ENCODE peak calls at places on chromosomes 12 and 14, in five cellular contexts. B is effector memory CD4-positive, alpha-beta T cell; M is upper lobe of left lung; R is fibroblast of pulmonary artery; K is fibroblast of the aortic adventitia. C is an unnamed sample.

GRCh38 chr12:17030338-17030737 is 424.4 kb upstream of the LMO3 start:
- DNase-seq in B (no peak), M (no peak), R (no peak), K (no peak), C (no peak)

GRCh38 chr14:66037361-66037760 is 448.8 kb upstream of the CCDC196 start:
- DNase-seq in B (no peak), M (no peak), R (peak), K (peak), C (no peak)

GRCh38 chr14:74945261-74945851 is 10.0 kb downstream of the PGF start:
- DNase-seq in B (no peak), M (no peak), R (no peak), K (peak), C (no peak)

GRCh38 chr12:40566246-40566645 is 126.0 kb upstream of the CNTN1 start:
- DNase-seq in B (no peak), M (no peak), R (no peak), K (no peak), C (no peak)

GRCh38 chr12:122137229-122137628 is 36.8 kb downstream of the IL31 start:
- DNase-seq in B (no peak), M (no peak), R (no peak), K (no peak), C (no peak)

GRCh38 chr14:69460093-69460701 is 24.3 kb upstream of the PLEKHD1 start:
- DNase-seq in B (peak), M (peak), R (peak), K (peak), C (peak)

GRCh38 chr12:123131879-123132402 is 18.9 kb downstream of the PITPNM2 start:
- DNase-seq in B (no peak), M (peak), R (no peak), K (no peak), C (no peak)

GRCh38 chr14:81414123-81414522 is 14.0 kb upstream of the STON2 start:
- DNase-seq in B (no peak), M (no peak), R (no peak), K (no peak), C (no peak)

GRCh38 chr14:50040401-50040775 is 76.0 kb downstream of the VCPKMT start:
- DNase-seq in B (peak), M (no peak), R (peak), K (peak), C (peak)

GRCh38 chr12:92400006-92400405 is 254.4 kb upstream of the BTG1 start:
- DNase-seq in B (no peak), M (no peak), R (no peak), K (no peak), C (no peak)

GRCh38 chr14:103279129-103280025 is 54.7 kb upstream of the EIF5 start:
- DNase-seq in B (no peak), M (no peak), R (no peak), K (no peak), C (no peak)

GRCh38 chr14:103275000-103275399 is 59.0 kb upstream of the EIF5 start:
- DNase-seq in B (no peak), M (no peak), R (no peak), K (no peak), C (no peak)

GRCh38 chr14:103271189-103271588 is 62.8 kb upstream of the EIF5 start:
- DNase-seq in B (no peak), M (no peak), R (no peak), K (no peak), C (no peak)

GRCh38 chr14:103273145-103273846 is 60.7 kb upstream of the EIF5 start:
- DNase-seq in B (no peak), M (no peak), R (no peak), K (no peak), C (no peak)

GRCh38 chr14:103273847-103274615 is 60.0 kb upstream of the EIF5 start:
- DNase-seq in B (no peak), M (no peak), R (no peak), K (no peak), C (no peak)
- H3K4me3 ChIP-seq in B (no peak), M (no peak), R (no peak), K (no peak), C (no peak)

GRCh38 chr14:91866511-91867295 is 633 bp downstream of the TC2N start:
- DNase-seq in B (no peak), M (no peak), R (no peak), K (no peak), C (no peak)

GRCh38 chr14:91869556-91869955 is 2.2 kb upstream of the TC2N start:
- DNase-seq in B (no peak), M (no peak), R (no peak), K (no peak), C (peak)

GRCh38 chr14:91866061-91866460 is 1.3 kb downstream of the TC2N start:
- DNase-seq in B (no peak), M (no peak), R (no peak), K (peak), C (peak)

GRCh38 chr14:91870001-91870400 is 2.7 kb upstream of the TC2N start:
- DNase-seq in B (peak), M (peak), R (no peak), K (no peak), C (no peak)

GRCh38 chr14:91867316-91867988 is at the start of gene TC2N:
- DNase-seq in B (no peak), M (no peak), R (no peak), K (no peak), C (no peak)
- H3K4me3 ChIP-seq in B (peak), M (no peak), R (no peak), K (no peak), C (no peak)

GRCh38 chr12:79689041-79689476 is 1.7 kb downstream of the PAWR start:
- DNase-seq in B (no peak), M (no peak), R (no peak), K (peak), C (no peak)

GRCh38 chr12:79686171-79686570 is 4.6 kb downstream of the PAWR start:
- DNase-seq in B (no peak), M (no peak), R (no peak), K (no peak), C (no peak)

GRCh38 chr12:79688376-79689040 is 2.3 kb downstream of the PAWR start:
- DNase-seq in B (no peak), M (no peak), R (no peak), K (peak), C (no peak)

GRCh38 chr12:79689477-79690155 is 1.1 kb downstream of the PAWR start:
- DNase-seq in B (no peak), M (peak), R (peak), K (peak), C (peak)

GRCh38 chr12:79687711-79688270 is 3.0 kb downstream of the PAWR start:
- DNase-seq in B (no peak), M (no peak), R (no peak), K (peak), C (no peak)
- H3K4me3 ChIP-seq in B (no peak), M (no peak), R (peak), K (peak), C (peak)

GRCh38 chr12:128813883-128814282 is 9.9 kb downstream of the SLC15A4 start:
- DNase-seq in B (no peak), M (no peak), R (no peak), K (peak), C (peak)
- H3K4me3 ChIP-seq in B (no peak), M (no peak), R (no peak), K (no peak), C (no peak)

C was measured in choroid plexus epithelial cell.